ENCODE peak calls at places on chromosome 7, in six cellular contexts. M, V, L, C, N and X are unnamed samples.

GRCh38 chr7:46198691-46199090 is 277.6 kb upstream of the IGFBP3 start:
- DNase-seq in M (no peak), V (no peak), L (no peak), C (no peak), N (no peak), X (no peak)

GRCh38 chr7:157439149-157439548 is 102.3 kb downstream of the DNAJB6 start:
- DNase-seq in M (no peak), V (no peak), L (no peak), C (no peak), N (no peak), X (no peak)

GRCh38 chr7:140404565-140405080 is 765 bp downstream of the RAB19 start:
- DNase-seq in M (no peak), V (no peak), L (no peak), C (no peak), N (no peak), X (no peak)

GRCh38 chr7:4343272-4344000 is 338.7 kb upstream of the FOXK1 start:
- DNase-seq in M (peak), V (no peak), L (no peak), C (no peak), N (no peak), X (peak)

GRCh38 chr7:154721086-154721485 is 281.8 kb downstream of the PAXIP1 start:
- DNase-seq in M (no peak), V (no peak), L (no peak), C (no peak), N (no peak), X (no peak)

GRCh38 chr7:141975806-141976523 is 2.4 kb upstream of the TAS2R38 start:
- DNase-seq in M (peak), V (peak), L (peak), C (peak), N (peak), X (peak)

GRCh38 chr7:67484244-67484751 is 487.7 kb downstream of the TYW1 start:
- DNase-seq in M (peak), V (peak), L (peak), C (no peak), N (peak), X (peak)

GRCh38 chr7:155918720-155919399 is 106.6 kb upstream of the SHH start:
- DNase-seq in M (peak), V (peak), L (peak), C (no peak), N (no peak), X (no peak)

GRCh38 chr7:47505317-47506007 is 76.4 kb downstream of the TNS3 start:
- DNase-seq in M (no peak), V (no peak), L (no peak), C (no peak), N (no peak), X (peak)

GRCh38 chr7:134669845-134670373 is 23.3 kb downstream of the BPGM start:
- DNase-seq in M (no peak), V (peak), L (peak), C (peak), N (no peak), X (peak)

GRCh38 chr7:77331938-77332695 is 84.0 kb downstream of the GSAP start:
- DNase-seq in M (peak), V (peak), L (peak), C (peak), N (peak), X (peak)

GRCh38 chr7:2760098-2760889 is 72.3 kb downstream of the AMZ1 start:
- DNase-seq in M (peak), V (peak), L (peak), C (no peak), N (peak), X (peak)

GRCh38 chr7:116434820-116435341 is 64.7 kb upstream of the CAV2 start:
- DNase-seq in M (no peak), V (no peak), L (peak), C (no peak), N (no peak), X (no peak)

GRCh38 chr7:157010588-157011332 is at the start of gene MNX1:
- DNase-seq in M (peak), V (peak), L (no peak), C (no peak), N (peak), X (no peak)

GRCh38 chr7:154832557-154833138 is 170.3 kb downstream of the PAXIP1 start:
- DNase-seq in M (peak), V (peak), L (no peak), C (no peak), N (no peak), X (peak)

DNA sequence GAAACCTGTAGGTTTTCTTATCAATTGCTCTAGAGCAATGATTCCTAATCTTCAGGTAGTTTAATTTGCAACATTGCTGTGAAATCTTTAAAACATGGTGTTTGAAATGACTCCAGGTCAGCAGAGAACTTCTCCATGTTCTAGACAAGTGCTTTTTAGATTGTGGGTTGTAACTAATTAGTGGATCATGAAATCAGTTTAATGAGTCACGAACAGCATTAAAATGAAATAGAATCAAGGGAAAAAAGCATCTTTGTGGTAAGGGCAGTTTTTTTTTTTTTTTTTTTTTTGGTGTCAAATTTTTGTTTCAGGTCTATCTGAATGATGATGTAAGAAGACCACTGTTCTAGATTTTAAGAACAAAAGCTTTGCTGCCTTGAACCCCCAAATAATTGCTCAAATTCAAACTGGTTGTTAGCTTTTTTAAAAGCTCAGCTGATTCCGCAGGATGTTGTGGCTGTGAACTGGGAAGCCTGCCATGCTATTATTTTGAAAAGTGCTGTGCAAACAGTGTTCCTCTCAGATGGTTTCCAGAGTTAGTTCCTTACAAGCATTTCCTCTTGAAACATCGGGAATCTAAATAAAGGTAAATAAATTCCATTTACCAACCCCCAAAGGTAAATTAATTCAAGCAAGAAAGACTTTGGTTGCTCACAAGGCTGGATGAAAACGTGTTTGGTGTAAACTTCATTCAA is 13.1 kb upstream of the PDK4 start:
- DNase-seq in M (peak), V (peak), L (peak), C (no peak), N (no peak), X (no peak)
- TF ChIP-seq MYC in M (no peak), V (no peak), L (no peak), C (no peak), N (no peak), X (no peak)

GRCh38 chr7:369476-369980 is 79.6 kb downstream of the FOXL3 start:
- DNase-seq in M (no peak), V (no peak), L (no peak), C (no peak), N (no peak), X (no peak)
- TF ChIP-seq MAX in M (no peak), V (no peak), L (no peak), C (no peak), N (no peak), X (no peak)

DNA sequence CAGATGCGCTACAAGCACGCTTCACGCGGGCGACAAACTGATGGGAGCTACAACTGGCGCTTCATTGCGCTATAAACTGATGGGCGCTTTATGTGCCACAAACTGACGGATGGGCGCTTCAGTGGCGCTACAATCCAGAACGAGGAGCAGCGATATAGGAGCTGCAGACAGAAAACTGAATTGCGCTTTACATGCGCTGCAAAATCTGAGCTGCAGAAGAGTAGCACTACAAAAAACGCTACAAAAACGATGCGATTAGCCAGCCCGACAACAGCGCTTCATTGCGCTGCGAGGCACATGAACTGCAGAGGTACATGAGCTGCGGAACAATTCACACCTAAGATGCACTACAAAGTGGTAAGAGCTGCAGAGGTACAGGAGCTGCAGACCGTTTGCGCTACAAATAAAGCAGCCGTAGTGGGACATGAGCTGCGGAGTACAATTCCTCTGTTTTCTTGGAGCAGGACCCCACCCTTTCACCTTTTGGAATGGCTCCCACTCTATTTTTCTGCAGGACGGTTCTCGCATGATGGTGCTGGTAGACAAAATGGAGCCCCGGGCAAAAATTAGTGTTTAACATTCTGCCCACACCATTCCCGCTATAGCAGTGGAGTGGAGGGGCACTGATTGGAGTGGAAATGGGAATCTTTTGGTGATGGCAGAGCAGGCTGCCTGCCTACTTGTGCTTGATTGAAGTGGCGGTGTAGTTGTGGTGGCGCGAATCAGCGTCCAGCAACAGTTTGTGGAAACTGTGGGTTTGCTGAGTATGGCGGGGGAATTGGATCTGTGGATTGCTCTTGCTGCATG is 1.2 kb upstream of the SGCE start:
- DNase-seq in M (no peak), V (no peak), L (peak), C (no peak), N (no peak), X (peak)
- TF ChIP-seq POLR2A in M (peak), V (no peak), L (no peak), C (no peak), N (no peak), X (no peak)

GRCh38 chr7:138004936-138005335 is 3.0 kb upstream of the CREB3L2 start:
- DNase-seq in M (no peak), V (no peak), L (no peak), C (no peak), N (no peak), X (no peak)

GRCh38 chr7:138009350-138009653 is 7.4 kb upstream of the CREB3L2 start:
- DNase-seq in M (no peak), V (no peak), L (no peak), C (no peak), N (no peak), X (no peak)

GRCh38 chr7:138006106-138006505 is 4.2 kb upstream of the CREB3L2 start:
- DNase-seq in M (no peak), V (no peak), L (no peak), C (no peak), N (no peak), X (no peak)

GRCh38 chr7:138008588-138009349 is 6.9 kb upstream of the CREB3L2 start:
- DNase-seq in M (peak), V (peak), L (peak), C (no peak), N (peak), X (peak)

DNA sequence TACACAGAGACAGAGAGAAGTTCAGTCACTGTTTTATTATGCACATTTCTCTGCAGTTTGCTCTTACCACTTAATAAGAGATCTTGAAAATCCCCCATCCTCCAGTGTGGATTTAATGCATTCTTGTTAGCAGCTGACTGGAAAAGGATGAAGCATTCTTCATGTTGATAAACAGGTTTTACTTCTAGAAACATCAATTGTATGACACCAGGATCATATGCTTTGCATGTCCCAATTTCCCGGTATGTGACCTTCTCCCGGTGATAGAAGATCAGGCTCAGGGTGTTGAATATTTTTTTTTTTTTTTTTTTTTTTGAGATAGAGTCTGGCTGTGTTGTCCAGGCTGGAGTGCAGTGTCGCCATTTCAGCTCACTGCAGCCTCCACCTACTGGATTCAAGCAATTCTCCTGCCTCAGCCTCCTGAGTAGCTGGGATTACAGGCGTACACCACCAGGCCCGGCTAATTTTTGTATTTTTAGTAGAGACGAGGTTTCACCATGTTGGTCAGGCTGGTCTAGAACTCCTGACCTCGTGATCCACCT is 6.2 kb upstream of the CREB3L2 start:
- DNase-seq in M (no peak), V (no peak), L (no peak), C (no peak), N (no peak), X (no peak)
- TF ChIP-seq MYC in M (no peak), V (no peak), L (no peak), C (no peak), N (no peak), X (no peak)

GRCh38 chr7:81526971-81527370 is 242.9 kb downstream of the HGF start:
- DNase-seq in M (no peak), V (no peak), L (no peak), C (no peak), N (no peak), X (no peak)
- TF ChIP-seq MAX in M (no peak), V (no peak), L (no peak), C (no peak), N (no peak), X (no peak)

GRCh38 chr7:90402785-90403173 is 482 bp upstream of the CLDN12 start:
- DNase-seq in M (no peak), V (no peak), L (no peak), C (no peak), N (no peak), X (no peak)

GRCh38 chr7:90401989-90402388 is 1.3 kb upstream of the CLDN12 start:
- DNase-seq in M (no peak), V (no peak), L (peak), C (no peak), N (no peak), X (no peak)

GRCh38 chr7:90404777-90405176 is 1.5 kb downstream of the CLDN12 start:
- DNase-seq in M (no peak), V (no peak), L (no peak), C (no peak), N (no peak), X (peak)

GRCh38 chr7:90407484-90407821 is 4.2 kb downstream of the CLDN12 start:
- DNase-seq in M (peak), V (no peak), L (no peak), C (no peak), N (no peak), X (no peak)

DNA sequence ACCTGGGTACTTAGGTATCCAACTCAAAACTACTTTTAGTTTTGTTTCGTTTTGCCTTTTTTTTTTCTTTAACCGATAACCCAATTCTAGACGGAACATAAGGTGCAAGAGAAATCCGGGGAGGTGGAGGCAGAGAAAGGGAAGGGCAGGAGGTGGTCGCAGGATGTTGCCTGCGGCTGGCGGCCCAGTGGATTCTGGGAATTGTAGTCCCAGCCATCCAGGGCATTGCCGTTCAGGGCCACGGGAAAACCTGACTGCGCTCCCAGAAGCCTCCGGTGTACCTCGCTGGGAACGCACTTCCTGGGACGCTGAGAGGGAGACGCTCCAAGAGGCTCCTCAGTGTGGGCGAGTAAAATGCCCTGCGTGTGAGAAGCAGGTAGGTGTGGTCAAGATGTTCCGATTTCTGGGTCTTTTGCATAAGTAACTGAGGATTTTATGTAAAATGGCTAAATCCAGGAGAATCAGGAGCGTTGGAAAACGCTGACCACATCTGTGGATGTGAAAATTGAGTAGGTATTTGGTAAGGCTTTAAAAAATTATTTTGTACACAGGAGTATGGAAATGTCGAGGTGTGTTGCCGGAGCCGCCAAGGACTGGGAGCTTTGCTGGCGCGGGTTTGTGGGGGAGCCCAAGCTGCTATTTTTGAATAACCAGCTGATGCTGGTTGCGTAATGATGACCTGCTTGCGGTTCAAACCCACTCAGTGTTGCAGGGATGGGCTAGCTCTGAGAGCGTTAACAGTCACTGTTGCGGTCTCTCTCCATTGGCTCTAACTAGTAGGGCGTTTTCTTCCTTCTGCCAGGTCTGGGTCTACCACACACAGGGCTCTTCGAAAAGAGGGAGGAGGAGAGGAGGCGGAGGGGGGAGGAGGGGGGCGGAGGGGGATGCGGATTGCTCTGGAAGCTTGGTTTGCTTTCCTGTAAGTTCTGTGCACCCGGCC is at the start of gene CLDN12:
- DNase-seq in M (peak), V (peak), L (peak), C (peak), N (peak), X (peak)
- TF ChIP-seq POLR2A in M (peak), V (peak), L (peak), C (peak), N (peak), X (peak)